ENCODE peak calls at places on chromosomes 16 and 17, in six cellular contexts. One of them, this sample, is unnamed.

GRCh38 chr17:62666801-62667591 is 39.5 kb downstream of the MRC2 start:
- DNase-seq in NCI-H1092 treated with DMSO at 0.1 percent for 48 hours: no peak
- DNase-seq in skeletal muscle cell: no peak
- DNase-seq in BJ: no peak
- DNase-seq in activated CD4-positive, alpha-beta T cell treated with anti-CD3 and anti-CD28 coated beads, Interleukin-2, amount 50 U/mL, for 1 hour: no peak
- DNase-seq in NCI-H345: no peak
- DNase-seq in this sample: no peak

GRCh38 chr16:88382491-88383400 is at the start of gene ZNF469:
- DNase-seq in activated CD4-positive, alpha-beta T cell treated with anti-CD3 and anti-CD28 coated beads, Interleukin-2, amount 50 U/mL, for 1 hour: no peak
- DNase-seq in NCI-H1092 treated with DMSO at 0.1 percent for 48 hours: no peak
- DNase-seq in skeletal muscle cell: no peak
- DNase-seq in NCI-H345: no peak
- DNase-seq in BJ: no peak
- DNase-seq in this sample: no peak

GRCh38 chr16:89722392-89723278 is 1.3 kb downstream of the ZNF276 start:
- DNase-seq in skeletal muscle cell: no peak
- DNase-seq in NCI-H345: no peak
- DNase-seq in activated CD4-positive, alpha-beta T cell treated with anti-CD3 and anti-CD28 coated beads, Interleukin-2, amount 50 U/mL, for 1 hour: peak
- DNase-seq in BJ: no peak
- DNase-seq in NCI-H1092 treated with DMSO at 0.1 percent for 48 hours: no peak
- DNase-seq in this sample: peak

GRCh38 chr17:80082403-80083135 is 18.8 kb upstream of the GAA start:
- DNase-seq in skeletal muscle cell: no peak
- DNase-seq in NCI-H345: peak
- DNase-seq in activated CD4-positive, alpha-beta T cell treated with anti-CD3 and anti-CD28 coated beads, Interleukin-2, amount 50 U/mL, for 1 hour: peak
- DNase-seq in NCI-H1092 treated with DMSO at 0.1 percent for 48 hours: peak
- DNase-seq in BJ: no peak
- DNase-seq in this sample: peak

GRCh38 chr16:87974190-87974589 is 23.0 kb downstream of the BANP start:
- DNase-seq in NCI-H1092 treated with DMSO at 0.1 percent for 48 hours: no peak
- DNase-seq in skeletal muscle cell: no peak
- DNase-seq in activated CD4-positive, alpha-beta T cell treated with anti-CD3 and anti-CD28 coated beads, Interleukin-2, amount 50 U/mL, for 1 hour: no peak
- DNase-seq in NCI-H345: no peak
- DNase-seq in BJ: no peak
- DNase-seq in this sample: no peak

GRCh38 chr16:11668590-11669379 is 530 bp downstream of the SNN start:
- DNase-seq in NCI-H345: no peak
- DNase-seq in skeletal muscle cell: no peak
- DNase-seq in BJ: no peak
- DNase-seq in activated CD4-positive, alpha-beta T cell treated with anti-CD3 and anti-CD28 coated beads, Interleukin-2, amount 50 U/mL, for 1 hour: peak
- DNase-seq in NCI-H1092 treated with DMSO at 0.1 percent for 48 hours: no peak
- DNase-seq in this sample: no peak

GRCh38 chr17:72502111-72502939 is 381.5 kb downstream of the SOX9 start:
- DNase-seq in activated CD4-positive, alpha-beta T cell treated with anti-CD3 and anti-CD28 coated beads, Interleukin-2, amount 50 U/mL, for 1 hour: no peak
- DNase-seq in BJ: no peak
- DNase-seq in skeletal muscle cell: peak
- DNase-seq in NCI-H345: no peak
- DNase-seq in NCI-H1092 treated with DMSO at 0.1 percent for 48 hours: no peak
- DNase-seq in this sample: no peak

GRCh38 chr17:1487939-1488825 is 4.3 kb downstream of the MYO1C start:
- DNase-seq in BJ: peak
- DNase-seq in NCI-H345: no peak
- DNase-seq in skeletal muscle cell: peak
- DNase-seq in activated CD4-positive, alpha-beta T cell treated with anti-CD3 and anti-CD28 coated beads, Interleukin-2, amount 50 U/mL, for 1 hour: peak
- DNase-seq in NCI-H1092 treated with DMSO at 0.1 percent for 48 hours: peak
- DNase-seq in this sample: peak

GRCh38 chr17:61412860-61413653 is 13.4 kb downstream of the TBX2 start:
- DNase-seq in skeletal muscle cell: no peak
- DNase-seq in BJ: no peak
- DNase-seq in activated CD4-positive, alpha-beta T cell treated with anti-CD3 and anti-CD28 coated beads, Interleukin-2, amount 50 U/mL, for 1 hour: no peak
- DNase-seq in NCI-H345: peak
- DNase-seq in NCI-H1092 treated with DMSO at 0.1 percent for 48 hours: no peak
- DNase-seq in this sample: peak

GRCh38 chr17:74276051-74276476 is 2.0 kb downstream of the DNAI2 start:
- DNase-seq in BJ: no peak
- DNase-seq in NCI-H1092 treated with DMSO at 0.1 percent for 48 hours: no peak
- DNase-seq in NCI-H345: no peak
- DNase-seq in skeletal muscle cell: peak
- DNase-seq in activated CD4-positive, alpha-beta T cell treated with anti-CD3 and anti-CD28 coated beads, Interleukin-2, amount 50 U/mL, for 1 hour: no peak
- DNase-seq in this sample: no peak

GRCh38 chr17:54899721-54900456 is 763 bp upstream of the TOM1L1 start:
- DNase-seq in activated CD4-positive, alpha-beta T cell treated with anti-CD3 and anti-CD28 coated beads, Interleukin-2, amount 50 U/mL, for 1 hour: no peak
- DNase-seq in skeletal muscle cell: no peak
- DNase-seq in BJ: no peak
- DNase-seq in NCI-H1092 treated with DMSO at 0.1 percent for 48 hours: peak
- DNase-seq in NCI-H345: peak
- DNase-seq in this sample: no peak

GRCh38 chr17:60311936-60312335 is 80.0 kb downstream of the USP32 start:
- DNase-seq in activated CD4-positive, alpha-beta T cell treated with anti-CD3 and anti-CD28 coated beads, Interleukin-2, amount 50 U/mL, for 1 hour: no peak
- DNase-seq in NCI-H345: no peak
- DNase-seq in NCI-H1092 treated with DMSO at 0.1 percent for 48 hours: no peak
- DNase-seq in skeletal muscle cell: peak
- DNase-seq in BJ: no peak
- DNase-seq in this sample: no peak

GRCh38 chr16:1906846-1907165 is 11.4 kb downstream of the HS3ST6 start:
- DNase-seq in BJ: no peak
- DNase-seq in NCI-H345: no peak
- DNase-seq in activated CD4-positive, alpha-beta T cell treated with anti-CD3 and anti-CD28 coated beads, Interleukin-2, amount 50 U/mL, for 1 hour: no peak
- DNase-seq in NCI-H1092 treated with DMSO at 0.1 percent for 48 hours: no peak
- DNase-seq in skeletal muscle cell: no peak
- DNase-seq in this sample: no peak

GRCh38 chr17:73005360-73005759 is 87.1 kb downstream of the SLC39A11 start:
- DNase-seq in BJ: no peak
- DNase-seq in NCI-H345: no peak
- DNase-seq in NCI-H1092 treated with DMSO at 0.1 percent for 48 hours: no peak
- DNase-seq in activated CD4-positive, alpha-beta T cell treated with anti-CD3 and anti-CD28 coated beads, Interleukin-2, amount 50 U/mL, for 1 hour: no peak
- DNase-seq in skeletal muscle cell: no peak
- DNase-seq in this sample: no peak

GRCh38 chr17:3765981-3766380 is 35.0 kb downstream of the ITGAE start:
- DNase-seq in NCI-H1092 treated with DMSO at 0.1 percent for 48 hours: no peak
- DNase-seq in activated CD4-positive, alpha-beta T cell treated with anti-CD3 and anti-CD28 coated beads, Interleukin-2, amount 50 U/mL, for 1 hour: no peak
- DNase-seq in NCI-H345: no peak
- DNase-seq in BJ: no peak
- DNase-seq in skeletal muscle cell: no peak
- DNase-seq in this sample: no peak

GRCh38 chr17:56902350-56902749 is 11.5 kb downstream of the TRIM25 start:
- DNase-seq in skeletal muscle cell: peak
- DNase-seq in activated CD4-positive, alpha-beta T cell treated with anti-CD3 and anti-CD28 coated beads, Interleukin-2, amount 50 U/mL, for 1 hour: no peak
- DNase-seq in BJ: no peak
- DNase-seq in NCI-H345: no peak
- DNase-seq in NCI-H1092 treated with DMSO at 0.1 percent for 48 hours: no peak
- DNase-seq in this sample: peak